ENCODE peak calls at places on chromosomes 11 and 22, in six cellular contexts. U, N, T, W, A and X are unnamed samples. For H3K27me3 and H3K36me3, the result is how much of the 10 kb centered on the place peaks cover.

GRCh38 chr22:49101225-49101624 is 726.4 kb downstream of the BRD1 start:
- DNase-seq in U (no peak), N (no peak), T (no peak), W (no peak), A (no peak), X (no peak)

GRCh38 chr22:37337204-37337943 is 55.1 kb downstream of the CYTH4 start:
- DNase-seq in U (no peak), N (peak), T (no peak), W (no peak), A (peak), X (peak)

GRCh38 chr11:109739374-109739773 is 317.4 kb downstream of the C11orf87 start:
- DNase-seq in U (no peak), N (peak), T (no peak), W (no peak), A (no peak), X (no peak)

GRCh38 chr11:64834723-64835615 is 9.5 kb downstream of the CDC42BPG start:
- DNase-seq in U (no peak), N (peak), T (no peak), W (no peak), A (no peak), X (peak)

GRCh38 chr22:40531951-40532900 is 104.3 kb downstream of the MRTFA start:
- DNase-seq in U (no peak), N (peak), T (no peak), W (no peak), A (no peak), X (no peak)

GRCh38 chr22:28116261-28116673 is 197.2 kb upstream of the PITPNB start:
- DNase-seq in U (no peak), N (peak), T (no peak), W (peak), A (peak), X (peak)

GRCh38 chr22:35023692-35024363 is 42.1 kb upstream of the ISX start:
- DNase-seq in U (peak), N (peak), T (peak), W (peak), A (peak), X (peak)

GRCh38 chr11:116529210-116529609 is 243.6 kb downstream of the BUD13 start:
- DNase-seq in U (no peak), N (no peak), T (no peak), W (no peak), A (no peak), X (no peak)

GRCh38 chr11:12204506-12204905 is 94.1 kb downstream of the MICAL2 start:
- DNase-seq in U (no peak), N (no peak), T (no peak), W (no peak), A (no peak), X (no peak)

GRCh38 chr11:82756765-82757650 is 23.3 kb upstream of the FAM181B start:
- DNase-seq in U (no peak), N (no peak), T (no peak), W (no peak), A (no peak), X (no peak)

GRCh38 chr22:37088108-37088605 is 21.4 kb downstream of the TMPRSS6 start:
- DNase-seq in U (no peak), N (peak), T (no peak), W (no peak), A (no peak), X (peak)

GRCh38 chr22:43018615-43019014 is 3.7 kb upstream of the PACSIN2 start:
- DNase-seq in U (no peak), N (no peak), T (no peak), W (no peak), A (no peak), X (no peak)

GRCh38 chr22:44667829-44668189 is 34.2 kb upstream of the PRR5 start:
- DNase-seq in U (no peak), N (peak), T (no peak), W (no peak), A (no peak), X (no peak)

GRCh38 chr11:128308793-128309192 is 278.6 kb downstream of the ETS1 start:
- DNase-seq in U (no peak), N (no peak), T (no peak), W (no peak), A (no peak), X (no peak)

GRCh38 chr11:119120639-119121007 is 757 bp upstream of the HINFP start:
- DNase-seq in U (no peak), N (peak), T (no peak), W (no peak), A (no peak), X (no peak)

GRCh38 chr11:128463975-128464374 is 123.4 kb downstream of the ETS1 start:
- DNase-seq in U (no peak), N (no peak), T (no peak), W (no peak), A (no peak), X (no peak)

GRCh38 chr22:31177420-31178162 is 17.6 kb downstream of the RNF185 start:
- DNase-seq in U (no peak), N (peak), T (no peak), W (no peak), A (peak), X (peak)

GRCh38 chr11:60774726-60775125 is 10.4 kb upstream of the MS4A10 start:
- DNase-seq in U (no peak), N (no peak), T (no peak), W (no peak), A (no peak), X (no peak)

GRCh38 chr11:113774174-113774503 is 647 bp upstream of the ZW10 start:
- DNase-seq in U (no peak), N (no peak), T (no peak), W (no peak), A (no peak), X (no peak)
- H3K4me3 ChIP-seq in U (peak), N (peak), T (peak), W (peak), A (no peak), X (peak)

DNA sequence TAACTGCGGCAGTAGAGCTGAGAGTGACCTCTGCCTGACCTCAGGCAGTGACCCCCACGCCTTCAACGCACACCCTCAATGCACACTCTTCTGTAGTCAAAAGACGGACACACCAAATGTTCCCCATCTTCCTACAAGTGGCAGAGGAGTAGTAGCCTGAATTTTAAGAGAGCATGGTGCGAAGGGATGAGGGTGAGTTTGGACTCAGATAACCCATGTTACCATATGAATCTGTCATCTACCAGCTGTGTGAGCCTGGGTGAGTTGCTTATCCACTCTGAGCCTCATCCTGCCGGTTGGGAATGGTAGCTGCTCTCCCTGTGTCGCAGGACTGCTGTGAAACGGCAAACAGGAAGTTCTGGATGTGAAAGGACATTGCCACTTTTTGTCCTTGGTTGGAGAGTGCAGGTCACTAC is 20.6 kb upstream of the ROBO3 start:
- DNase-seq in U (no peak), N (no peak), T (no peak), W (no peak), A (no peak), X (no peak)
- H3K27me3 ChIP-seq in U (half or more), N (half or more), T (half or more), W (under half), A (half or more), X (under half)

GRCh38 chr11:93719310-93719709 is 22.0 kb downstream of the TAF1D start:
- DNase-seq in U (no peak), N (no peak), T (no peak), W (no peak), A (no peak), X (no peak)
- H3K36me3 ChIP-seq in U (under half), N (under half), T (half or more), W (under half), A (half or more), X (under half)

GRCh38 chr11:78539566-78539965 is 35.1 kb downstream of the NARS2 start:
- DNase-seq in U (no peak), N (no peak), T (no peak), W (no peak), A (peak), X (no peak)

GRCh38 chr11:78541537-78541936 is 33.1 kb downstream of the NARS2 start:
- DNase-seq in U (no peak), N (no peak), T (no peak), W (no peak), A (no peak), X (no peak)

GRCh38 chr11:78542007-78542406 is 32.7 kb downstream of the NARS2 start:
- DNase-seq in U (no peak), N (no peak), T (no peak), W (no peak), A (peak), X (no peak)

GRCh38 chr11:78536933-78537332 is 37.7 kb downstream of the NARS2 start:
- DNase-seq in U (no peak), N (no peak), T (no peak), W (no peak), A (no peak), X (no peak)

DNA sequence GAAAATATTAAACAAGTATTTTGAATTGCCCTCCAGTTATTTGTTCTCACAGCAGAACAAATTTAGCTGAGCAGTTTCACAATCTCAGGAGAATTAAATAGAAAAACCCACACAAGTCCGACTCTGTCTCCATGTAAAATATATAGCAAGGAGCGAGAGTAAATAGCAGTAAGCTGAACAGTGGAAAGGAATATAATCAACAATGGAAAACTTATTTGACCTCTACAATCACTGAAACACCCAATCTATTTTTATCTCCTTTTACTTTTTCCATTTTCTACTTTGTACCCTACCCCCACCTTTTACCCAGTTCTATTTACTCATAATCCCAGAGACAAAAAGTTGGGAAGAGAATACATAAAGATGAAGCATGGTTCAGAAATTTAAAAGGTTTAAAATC is 34.4 kb downstream of the NARS2 start:
- DNase-seq in U (no peak), N (no peak), T (no peak), W (no peak), A (no peak), X (no peak)
- H3K4me3 ChIP-seq in U (no peak), N (no peak), T (no peak), W (no peak), A (no peak), X (no peak)